ENCODE peak calls at places on chromosomes 2 and 18, in ten cellular contexts. G is tibial nerve, I is fibroblast of mammary gland, F is cardiac fibroblast, Q is cardiac muscle cell, L is mammary epithelial cell, A is BJ, K is IMR-90, R is OCI-LY7, H is left ventricle myocardium inferior. Y is an unnamed sample.

GRCh38 chr2:66698879-66699278 is 264.0 kb downstream of the MEIS1 start:
- DNase-seq in G (no peak), I (no peak), F (no peak), Q (no peak), L (no peak), A (no peak), K (no peak), R (no peak), H (no peak), Y (no peak)

GRCh38 chr2:112118148-112118547 is 20.0 kb upstream of the FBLN7 start:
- DNase-seq in G (no peak), I (no peak), F (no peak), Q (no peak), L (no peak), A (no peak), K (no peak), R (no peak), H (no peak), Y (no peak)

GRCh38 chr2:241816431-241817121 is 7.6 kb downstream of the NEU4 start:
- DNase-seq in G (no peak), I (no peak), F (no peak), Q (no peak), L (no peak), A (no peak), K (no peak), R (no peak), H (no peak), Y (no peak)

GRCh38 chr2:133657591-133657990 is 89.3 kb upstream of the NCKAP5 start:
- DNase-seq in G (no peak), I (peak; percentile 18), F (peak; percentile 93), Q (no peak), L (no peak), A (no peak), K (peak; percentile 41), R (no peak), H (no peak), Y (peak; percentile 62)

GRCh38 chr18:74360852-74361640 is 45.4 kb downstream of the C18orf63 start:
- DNase-seq in G (no peak), I (no peak), F (no peak), Q (no peak), L (no peak), A (no peak), K (no peak), R (no peak), H (no peak), Y (no peak)

GRCh38 chr2:220162320-220162719 is 534.9 kb downstream of the SLC4A3 start:
- DNase-seq in G (no peak), I (peak; percentile 70), F (peak; percentile 41), Q (peak; percentile 16), L (no peak), A (no peak), K (peak; percentile 45), R (no peak), H (no peak), Y (no peak)

GRCh38 chr18:73366713-73367112 is 498.9 kb upstream of the NETO1 start:
- DNase-seq in G (no peak), I (peak; percentile 56), F (peak; percentile 27), Q (no peak), L (no peak), A (no peak), K (peak; percentile 81), R (no peak), H (no peak), Y (no peak)

GRCh38 chr2:42048318-42049251 is 764 bp downstream of the PKDCC start:
- DNase-seq in G (no peak), I (peak; percentile 46), F (peak; percentile 25), Q (peak; percentile 49), L (no peak), A (no peak), K (peak; percentile 45), R (no peak), H (no peak), Y (no peak)

GRCh38 chr2:46909771-46910419 is 5.7 kb downstream of the MCFD2 start:
- DNase-seq in G (no peak), I (peak; percentile 85), F (peak; percentile 88), Q (no peak), L (peak; percentile 95), A (no peak), K (peak; percentile 88), R (no peak), H (no peak), Y (peak; percentile 86)

DNA sequence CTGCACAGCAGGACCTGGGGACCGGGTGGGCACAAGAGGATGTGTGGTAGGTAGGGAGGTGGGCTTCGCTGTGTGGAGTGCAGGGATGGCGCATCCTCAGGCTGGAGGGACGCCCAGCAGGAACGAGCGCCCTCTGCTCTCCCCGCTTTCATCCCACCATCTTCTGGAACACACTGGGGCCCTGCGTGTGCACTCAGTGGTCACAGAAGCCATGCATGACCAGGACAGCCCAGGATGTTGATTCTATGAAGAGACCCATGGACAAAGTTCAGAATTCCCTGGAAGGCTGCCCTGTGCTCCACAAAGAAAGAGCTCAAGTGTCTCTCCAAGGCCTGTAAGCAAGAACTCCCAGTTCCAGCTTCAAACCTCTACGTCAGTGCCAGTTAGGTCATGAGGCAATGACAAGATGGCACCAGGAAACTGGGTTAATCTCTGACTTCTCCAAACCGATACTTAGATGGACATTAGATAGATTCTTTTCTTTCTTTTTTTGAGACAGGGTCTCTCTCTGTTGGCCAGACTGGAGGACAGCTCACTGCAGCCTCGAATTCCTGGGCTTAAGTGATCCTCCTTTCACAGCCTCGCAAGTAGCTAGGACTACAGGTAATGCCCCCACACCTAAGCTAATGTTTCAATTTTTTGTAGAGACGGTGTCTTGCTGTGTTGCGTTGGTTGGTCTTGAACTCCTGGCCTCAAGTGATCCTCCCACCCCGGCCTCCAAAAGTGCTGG is 3.4 kb downstream of the SLC66A2 start:
- DNase-seq in G (no peak), I (no peak), F (no peak), Q (no peak), L (no peak), A (no peak), K (no peak), R (no peak), H (no peak), Y (no peak)
- H3K4me3 ChIP-seq in G (no peak overlapping the region), I (no peak overlapping the region), F (no peak overlapping the region), Q (no peak overlapping the region), L (no peak overlapping the region), A (no peak overlapping the region), K (no peak overlapping the region), R (no peak overlapping the region), H (no peak overlapping the region), Y (no peak overlapping the region)

GRCh38 chr18:61581578-61582204 is 248.5 kb downstream of the CDH20 start:
- DNase-seq in G (peak; percentile 77), I (peak; percentile 46), F (peak; percentile 69), Q (peak; percentile 82), L (peak; percentile 59), A (no peak), K (peak; percentile 47), R (peak; percentile 2), H (peak; percentile 81), Y (no peak)

GRCh38 chr18:61583548-61583947 is 250.3 kb downstream of the CDH20 start:
- DNase-seq in G (no peak), I (no peak), F (no peak), Q (no peak), L (no peak), A (no peak), K (no peak), R (no peak), H (no peak), Y (no peak)

GRCh38 chr18:61579581-61579980 is 246.4 kb downstream of the CDH20 start:
- DNase-seq in G (no peak), I (no peak), F (no peak), Q (no peak), L (no peak), A (no peak), K (no peak), R (no peak), H (no peak), Y (no peak)

GRCh38 chr18:61580061-61580460 is 246.8 kb downstream of the CDH20 start:
- DNase-seq in G (no peak), I (no peak), F (peak; percentile 28), Q (no peak), L (no peak), A (no peak), K (no peak), R (no peak), H (no peak), Y (no peak)

DNA sequence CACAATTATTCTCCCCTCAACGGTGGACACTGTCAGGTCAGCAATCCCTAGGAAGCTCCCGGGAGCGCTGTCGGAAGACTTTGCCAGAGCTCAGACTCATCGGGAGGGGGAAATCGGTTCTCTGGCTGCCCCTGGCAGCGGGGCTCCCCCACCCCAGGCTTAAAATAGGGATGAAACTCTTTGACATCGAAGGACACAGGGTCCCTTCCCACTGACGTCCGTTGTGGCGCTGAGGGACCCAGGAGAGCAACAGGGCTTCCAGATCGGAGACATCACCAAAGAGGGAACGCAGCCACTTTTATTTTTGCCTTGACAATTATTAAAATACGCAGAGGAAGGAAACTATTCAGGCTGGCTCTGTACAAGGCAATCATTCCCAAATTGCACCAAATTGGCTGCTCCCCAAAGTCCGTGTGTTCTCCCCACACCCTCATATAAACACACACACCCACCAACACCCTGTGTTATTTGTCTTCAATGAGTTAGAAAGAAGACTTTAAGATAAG is 249.0 kb downstream of the CDH20 start:
- DNase-seq in G (no peak), I (no peak), F (no peak), Q (no peak), L (no peak), A (no peak), K (no peak), R (no peak), H (peak; percentile 45), Y (no peak)
- TF ChIP-seq CTCF in G (peak; percentile 34), I (no peak), F (no peak), Q (no peak), L (no peak), A (no peak), K (no peak), R (peak; percentile 36), H (no peak), Y (no peak)

GRCh38 chr2:169012812-169013627 is 18.1 kb downstream of the ABCB11 start:
- DNase-seq in G (no peak), I (peak; percentile 17), F (peak; percentile 71), Q (no peak), L (no peak), A (no peak), K (no peak), R (no peak), H (no peak), Y (no peak)
- H3K4me3 ChIP-seq in G (no peak overlapping the region), I (no peak overlapping the region), F (no peak overlapping the region), Q (no peak overlapping the region), L (no peak overlapping the region), A (no peak overlapping the region), K (no peak overlapping the region), R (no peak overlapping the region), H (no peak overlapping the region), Y (no peak overlapping the region)

DNA sequence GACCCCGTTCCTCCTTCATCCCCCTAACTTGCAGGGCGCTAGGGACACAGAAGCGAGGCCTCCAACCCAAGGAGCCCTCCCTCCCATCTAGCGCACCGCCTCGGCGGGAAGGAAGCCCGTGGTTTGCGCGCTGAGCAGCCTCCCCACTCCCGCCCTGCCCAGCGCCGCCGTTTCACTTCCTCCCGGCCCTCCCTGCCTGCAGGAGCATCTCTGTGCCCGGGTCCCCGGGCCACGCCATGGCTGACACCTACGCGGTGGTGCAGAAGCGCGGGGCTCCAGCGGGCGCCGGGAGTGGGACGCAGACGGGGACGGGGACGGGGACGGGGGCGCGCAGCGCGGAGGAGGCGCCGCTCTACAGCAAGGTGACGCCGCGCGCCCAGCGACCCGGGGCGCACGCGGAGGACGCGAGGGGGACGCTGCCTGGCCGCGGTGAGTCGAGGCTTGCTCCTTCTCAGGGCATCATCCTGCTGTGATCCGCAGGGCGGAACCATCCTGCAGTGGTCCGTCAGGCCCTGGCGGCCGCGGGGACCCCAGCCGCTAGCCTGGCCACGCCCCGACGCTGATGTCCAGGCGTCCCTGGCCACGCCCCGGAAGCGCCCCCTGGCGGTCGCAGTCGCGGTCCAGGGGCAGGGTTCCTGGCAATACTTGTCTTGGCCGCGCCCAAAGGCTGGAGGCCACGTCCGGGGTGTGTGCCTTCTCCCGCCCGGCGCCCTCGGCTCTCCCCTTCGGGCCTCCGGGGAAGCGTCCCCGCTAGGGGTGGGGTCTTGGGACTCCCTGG is 16.4 kb downstream of the PTPN18 start:
- DNase-seq in G (peak; percentile 82), I (peak; percentile 77), F (peak; percentile 85), Q (peak; percentile 92), L (peak; percentile 76), A (no peak), K (peak; percentile 69), R (peak; percentile 89), H (peak; percentile 92), Y (no peak)
- TF ChIP-seq CTCF in G (peak; percentile 96), I (peak; percentile 49), F (peak; percentile 70), Q (peak; percentile 81), L (peak; percentile 85), A (peak; percentile 83), K (peak; percentile 80), R (peak; percentile 81), H (peak; percentile 94), Y (peak; percentile 84)

Y was measured in astrocyte of the cerebellum.